ENCODE peak calls at places on chromosome 4, in ten cellular contexts. One of them, this sample, is unnamed.

GRCh38 chr4:10015140-10015753 is 6.0 kb downstream of the SLC2A9 start:
- DNase-seq in AG09319: no peak
- DNase-seq in effector memory CD8-positive, alpha-beta T cell: no peak
- DNase-seq in T-helper 22 cell: no peak
- DNase-seq in epithelial cell of esophagus: peak
- DNase-seq in IMR-90: peak
- DNase-seq in smooth muscle cell of the brain vasculature: no peak
- DNase-seq in NCI-H1092: peak
- DNase-seq in activated T-helper 1 cell treated with anti-CD3 and anti-CD28 coated beads, Interleukin-2, amount 50 U/mL, for 16 hours: no peak
- DNase-seq in AG10803: peak
- DNase-seq in this sample: no peak

GRCh38 chr4:6024450-6024960 is 6.3 kb upstream of the C4orf50 start:
- DNase-seq in AG09319: no peak
- DNase-seq in effector memory CD8-positive, alpha-beta T cell: no peak
- DNase-seq in T-helper 22 cell: no peak
- DNase-seq in epithelial cell of esophagus: no peak
- DNase-seq in IMR-90: no peak
- DNase-seq in smooth muscle cell of the brain vasculature: no peak
- DNase-seq in NCI-H1092: no peak
- DNase-seq in activated T-helper 1 cell treated with anti-CD3 and anti-CD28 coated beads, Interleukin-2, amount 50 U/mL, for 16 hours: no peak
- DNase-seq in AG10803: no peak
- DNase-seq in this sample: no peak

GRCh38 chr4:139144911-139145551 is 32.0 kb downstream of the ELF2 start:
- DNase-seq in AG09319: no peak
- DNase-seq in effector memory CD8-positive, alpha-beta T cell: peak
- DNase-seq in T-helper 22 cell: no peak
- DNase-seq in epithelial cell of esophagus: peak
- DNase-seq in IMR-90: no peak
- DNase-seq in smooth muscle cell of the brain vasculature: no peak
- DNase-seq in NCI-H1092: no peak
- DNase-seq in activated T-helper 1 cell treated with anti-CD3 and anti-CD28 coated beads, Interleukin-2, amount 50 U/mL, for 16 hours: no peak
- DNase-seq in AG10803: no peak
- DNase-seq in this sample: no peak

GRCh38 chr4:182578402-182578801 is 335.2 kb downstream of the TENM3 start:
- DNase-seq in AG09319: no peak
- DNase-seq in effector memory CD8-positive, alpha-beta T cell: no peak
- DNase-seq in T-helper 22 cell: no peak
- DNase-seq in epithelial cell of esophagus: peak
- DNase-seq in IMR-90: peak
- DNase-seq in smooth muscle cell of the brain vasculature: no peak
- DNase-seq in NCI-H1092: no peak
- DNase-seq in activated T-helper 1 cell treated with anti-CD3 and anti-CD28 coated beads, Interleukin-2, amount 50 U/mL, for 16 hours: no peak
- DNase-seq in AG10803: peak
- DNase-seq in this sample: peak

GRCh38 chr4:158169931-158170690 is 2.7 kb downstream of the GASK1B start:
- DNase-seq in AG09319: no peak
- DNase-seq in effector memory CD8-positive, alpha-beta T cell: no peak
- DNase-seq in T-helper 22 cell: no peak
- DNase-seq in epithelial cell of esophagus: peak
- DNase-seq in IMR-90: peak
- DNase-seq in smooth muscle cell of the brain vasculature: no peak
- DNase-seq in NCI-H1092: no peak
- DNase-seq in activated T-helper 1 cell treated with anti-CD3 and anti-CD28 coated beads, Interleukin-2, amount 50 U/mL, for 16 hours: no peak
- DNase-seq in AG10803: peak
- DNase-seq in this sample: no peak

GRCh38 chr4:114077610-114078009 is 98.2 kb upstream of the ARSJ start:
- DNase-seq in AG09319: peak
- DNase-seq in effector memory CD8-positive, alpha-beta T cell: no peak
- DNase-seq in T-helper 22 cell: no peak
- DNase-seq in epithelial cell of esophagus: peak
- DNase-seq in IMR-90: peak
- DNase-seq in smooth muscle cell of the brain vasculature: no peak
- DNase-seq in NCI-H1092: no peak
- DNase-seq in activated T-helper 1 cell treated with anti-CD3 and anti-CD28 coated beads, Interleukin-2, amount 50 U/mL, for 16 hours: no peak
- DNase-seq in AG10803: peak
- DNase-seq in this sample: peak

GRCh38 chr4:139684351-139684750 is 18.7 kb downstream of the MGST2 start:
- DNase-seq in AG09319: peak
- DNase-seq in effector memory CD8-positive, alpha-beta T cell: no peak
- DNase-seq in T-helper 22 cell: no peak
- DNase-seq in epithelial cell of esophagus: no peak
- DNase-seq in IMR-90: no peak
- DNase-seq in smooth muscle cell of the brain vasculature: no peak
- DNase-seq in NCI-H1092: no peak
- DNase-seq in activated T-helper 1 cell treated with anti-CD3 and anti-CD28 coated beads, Interleukin-2, amount 50 U/mL, for 16 hours: no peak
- DNase-seq in AG10803: peak
- DNase-seq in this sample: no peak

GRCh38 chr4:8882239-8882638 is 10.6 kb upstream of the HMX1 start:
- DNase-seq in AG09319: no peak
- DNase-seq in effector memory CD8-positive, alpha-beta T cell: no peak
- DNase-seq in T-helper 22 cell: no peak
- DNase-seq in epithelial cell of esophagus: no peak
- DNase-seq in IMR-90: no peak
- DNase-seq in smooth muscle cell of the brain vasculature: no peak
- DNase-seq in NCI-H1092: no peak
- DNase-seq in activated T-helper 1 cell treated with anti-CD3 and anti-CD28 coated beads, Interleukin-2, amount 50 U/mL, for 16 hours: no peak
- DNase-seq in AG10803: no peak
- DNase-seq in this sample: no peak

GRCh38 chr4:98659106-98659592 is 738 bp upstream of the TSPAN5 start:
- DNase-seq in AG09319: no peak
- DNase-seq in effector memory CD8-positive, alpha-beta T cell: no peak
- DNase-seq in T-helper 22 cell: no peak
- DNase-seq in epithelial cell of esophagus: peak
- DNase-seq in IMR-90: peak
- DNase-seq in smooth muscle cell of the brain vasculature: no peak
- DNase-seq in NCI-H1092: no peak
- DNase-seq in activated T-helper 1 cell treated with anti-CD3 and anti-CD28 coated beads, Interleukin-2, amount 50 U/mL, for 16 hours: no peak
- DNase-seq in AG10803: peak
- DNase-seq in this sample: peak

GRCh38 chr4:121785479-121785878 is 15.6 kb upstream of the EXOSC9 start:
- DNase-seq in AG09319: no peak
- DNase-seq in effector memory CD8-positive, alpha-beta T cell: no peak
- DNase-seq in T-helper 22 cell: no peak
- DNase-seq in epithelial cell of esophagus: no peak
- DNase-seq in IMR-90: no peak
- DNase-seq in smooth muscle cell of the brain vasculature: no peak
- DNase-seq in NCI-H1092: no peak
- DNase-seq in activated T-helper 1 cell treated with anti-CD3 and anti-CD28 coated beads, Interleukin-2, amount 50 U/mL, for 16 hours: no peak
- DNase-seq in AG10803: peak
- DNase-seq in this sample: no peak

GRCh38 chr4:900073-900472 is 32.0 kb downstream of the GAK start:
- DNase-seq in AG09319: no peak
- DNase-seq in effector memory CD8-positive, alpha-beta T cell: no peak
- DNase-seq in T-helper 22 cell: no peak
- DNase-seq in epithelial cell of esophagus: no peak
- DNase-seq in IMR-90: no peak
- DNase-seq in smooth muscle cell of the brain vasculature: no peak
- DNase-seq in NCI-H1092: no peak
- DNase-seq in activated T-helper 1 cell treated with anti-CD3 and anti-CD28 coated beads, Interleukin-2, amount 50 U/mL, for 16 hours: no peak
- DNase-seq in AG10803: no peak
- DNase-seq in this sample: no peak

GRCh38 chr4:91961504-91961903 is 342.3 kb upstream of the GRID2 start:
- DNase-seq in AG09319: no peak
- DNase-seq in effector memory CD8-positive, alpha-beta T cell: no peak
- DNase-seq in T-helper 22 cell: no peak
- DNase-seq in epithelial cell of esophagus: peak
- DNase-seq in IMR-90: peak
- DNase-seq in smooth muscle cell of the brain vasculature: no peak
- DNase-seq in NCI-H1092: no peak
- DNase-seq in activated T-helper 1 cell treated with anti-CD3 and anti-CD28 coated beads, Interleukin-2, amount 50 U/mL, for 16 hours: no peak
- DNase-seq in AG10803: no peak
- DNase-seq in this sample: no peak

GRCh38 chr4:907691-908437 is 24.3 kb downstream of the GAK start:
- DNase-seq in AG09319: no peak
- DNase-seq in effector memory CD8-positive, alpha-beta T cell: no peak
- DNase-seq in T-helper 22 cell: no peak
- DNase-seq in epithelial cell of esophagus: no peak
- DNase-seq in IMR-90: peak
- DNase-seq in smooth muscle cell of the brain vasculature: no peak
- DNase-seq in NCI-H1092: no peak
- DNase-seq in activated T-helper 1 cell treated with anti-CD3 and anti-CD28 coated beads, Interleukin-2, amount 50 U/mL, for 16 hours: no peak
- DNase-seq in AG10803: no peak
- DNase-seq in this sample: no peak

GRCh38 chr4:40918330-40918729 is 168.6 kb downstream of the NSUN7 start:
- DNase-seq in AG09319: peak
- DNase-seq in effector memory CD8-positive, alpha-beta T cell: no peak
- DNase-seq in T-helper 22 cell: no peak
- DNase-seq in epithelial cell of esophagus: peak
- DNase-seq in IMR-90: peak
- DNase-seq in smooth muscle cell of the brain vasculature: no peak
- DNase-seq in NCI-H1092: peak
- DNase-seq in activated T-helper 1 cell treated with anti-CD3 and anti-CD28 coated beads, Interleukin-2, amount 50 U/mL, for 16 hours: no peak
- DNase-seq in AG10803: peak
- DNase-seq in this sample: no peak

GRCh38 chr4:144819591-144819990 is 173.6 kb downstream of the HHIP start:
- DNase-seq in AG09319: no peak
- DNase-seq in effector memory CD8-positive, alpha-beta T cell: no peak
- DNase-seq in T-helper 22 cell: no peak
- DNase-seq in epithelial cell of esophagus: no peak
- DNase-seq in IMR-90: no peak
- DNase-seq in smooth muscle cell of the brain vasculature: no peak
- DNase-seq in NCI-H1092: no peak
- DNase-seq in activated T-helper 1 cell treated with anti-CD3 and anti-CD28 coated beads, Interleukin-2, amount 50 U/mL, for 16 hours: no peak
- DNase-seq in AG10803: no peak
- DNase-seq in this sample: no peak

GRCh38 chr4:29277381-29277780 is 1442.8 kb upstream of the PCDH7 start:
- DNase-seq in AG09319: no peak
- DNase-seq in effector memory CD8-positive, alpha-beta T cell: no peak
- DNase-seq in T-helper 22 cell: no peak
- DNase-seq in epithelial cell of esophagus: peak
- DNase-seq in IMR-90: peak
- DNase-seq in smooth muscle cell of the brain vasculature: no peak
- DNase-seq in NCI-H1092: no peak
- DNase-seq in activated T-helper 1 cell treated with anti-CD3 and anti-CD28 coated beads, Interleukin-2, amount 50 U/mL, for 16 hours: no peak
- DNase-seq in AG10803: no peak
- DNase-seq in this sample: peak

GRCh38 chr4:55329012-55329411 is 17.0 kb upstream of the SRD5A3 start:
- DNase-seq in AG09319: no peak
- DNase-seq in effector memory CD8-positive, alpha-beta T cell: no peak
- DNase-seq in T-helper 22 cell: no peak
- DNase-seq in epithelial cell of esophagus: peak
- DNase-seq in IMR-90: no peak
- DNase-seq in smooth muscle cell of the brain vasculature: no peak
- DNase-seq in NCI-H1092: no peak
- DNase-seq in activated T-helper 1 cell treated with anti-CD3 and anti-CD28 coated beads, Interleukin-2, amount 50 U/mL, for 16 hours: no peak
- DNase-seq in AG10803: no peak
- DNase-seq in this sample: no peak

GRCh38 chr4:14918336-14918735 is 83.9 kb upstream of the CPEB2 start:
- DNase-seq in AG09319: no peak
- DNase-seq in effector memory CD8-positive, alpha-beta T cell: no peak
- DNase-seq in T-helper 22 cell: no peak
- DNase-seq in epithelial cell of esophagus: no peak
- DNase-seq in IMR-90: no peak
- DNase-seq in smooth muscle cell of the brain vasculature: no peak
- DNase-seq in NCI-H1092: no peak
- DNase-seq in activated T-helper 1 cell treated with anti-CD3 and anti-CD28 coated beads, Interleukin-2, amount 50 U/mL, for 16 hours: no peak
- DNase-seq in AG10803: no peak
- DNase-seq in this sample: no peak

GRCh38 chr4:86972997-86973396 is 38.2 kb downstream of the AFF1 start:
- DNase-seq in AG09319: no peak
- DNase-seq in effector memory CD8-positive, alpha-beta T cell: no peak
- DNase-seq in T-helper 22 cell: no peak
- DNase-seq in epithelial cell of esophagus: peak
- DNase-seq in IMR-90: no peak
- DNase-seq in smooth muscle cell of the brain vasculature: no peak
- DNase-seq in NCI-H1092: no peak
- DNase-seq in activated T-helper 1 cell treated with anti-CD3 and anti-CD28 coated beads, Interleukin-2, amount 50 U/mL, for 16 hours: no peak
- DNase-seq in AG10803: no peak
- DNase-seq in this sample: peak

GRCh38 chr4:164700471-164700870 is 53.5 kb upstream of the SMIM31 start:
- DNase-seq in AG09319: no peak
- DNase-seq in effector memory CD8-positive, alpha-beta T cell: no peak
- DNase-seq in T-helper 22 cell: no peak
- DNase-seq in epithelial cell of esophagus: peak
- DNase-seq in IMR-90: no peak
- DNase-seq in smooth muscle cell of the brain vasculature: no peak
- DNase-seq in NCI-H1092: peak
- DNase-seq in activated T-helper 1 cell treated with anti-CD3 and anti-CD28 coated beads, Interleukin-2, amount 50 U/mL, for 16 hours: no peak
- DNase-seq in AG10803: no peak
- DNase-seq in this sample: no peak

GRCh38 chr4:122764808-122765189 is 32.3 kb downstream of the BBS12 start:
- DNase-seq in AG09319: peak
- DNase-seq in effector memory CD8-positive, alpha-beta T cell: no peak
- DNase-seq in T-helper 22 cell: no peak
- DNase-seq in epithelial cell of esophagus: peak
- DNase-seq in IMR-90: peak
- DNase-seq in smooth muscle cell of the brain vasculature: no peak
- DNase-seq in NCI-H1092: no peak
- DNase-seq in activated T-helper 1 cell treated with anti-CD3 and anti-CD28 coated beads, Interleukin-2, amount 50 U/mL, for 16 hours: no peak
- DNase-seq in AG10803: peak
- DNase-seq in this sample: peak

GRCh38 chr4:121189811-121190210 is 25.7 kb upstream of the TNIP3 start:
- DNase-seq in AG09319: no peak
- DNase-seq in effector memory CD8-positive, alpha-beta T cell: peak
- DNase-seq in T-helper 22 cell: peak
- DNase-seq in epithelial cell of esophagus: no peak
- DNase-seq in IMR-90: no peak
- DNase-seq in smooth muscle cell of the brain vasculature: no peak
- DNase-seq in NCI-H1092: no peak
- DNase-seq in activated T-helper 1 cell treated with anti-CD3 and anti-CD28 coated beads, Interleukin-2, amount 50 U/mL, for 16 hours: peak
- DNase-seq in AG10803: no peak
- DNase-seq in this sample: no peak

GRCh38 chr4:155819066-155819465 is 47.0 kb downstream of the ASIC5 start:
- DNase-seq in AG09319: no peak
- DNase-seq in effector memory CD8-positive, alpha-beta T cell: no peak
- DNase-seq in T-helper 22 cell: no peak
- DNase-seq in epithelial cell of esophagus: peak
- DNase-seq in IMR-90: no peak
- DNase-seq in smooth muscle cell of the brain vasculature: no peak
- DNase-seq in NCI-H1092: no peak
- DNase-seq in activated T-helper 1 cell treated with anti-CD3 and anti-CD28 coated beads, Interleukin-2, amount 50 U/mL, for 16 hours: no peak
- DNase-seq in AG10803: no peak
- DNase-seq in this sample: no peak

GRCh38 chr4:188297873-188298272 is 158.6 kb downstream of the TRIML1 start:
- DNase-seq in AG09319: no peak
- DNase-seq in effector memory CD8-positive, alpha-beta T cell: no peak
- DNase-seq in T-helper 22 cell: no peak
- DNase-seq in epithelial cell of esophagus: peak
- DNase-seq in IMR-90: peak
- DNase-seq in smooth muscle cell of the brain vasculature: no peak
- DNase-seq in NCI-H1092: no peak
- DNase-seq in activated T-helper 1 cell treated with anti-CD3 and anti-CD28 coated beads, Interleukin-2, amount 50 U/mL, for 16 hours: no peak
- DNase-seq in AG10803: peak
- DNase-seq in this sample: no peak

GRCh38 chr4:4559596-4559995 is 17.7 kb upstream of the STX18 start:
- DNase-seq in AG09319: no peak
- DNase-seq in effector memory CD8-positive, alpha-beta T cell: no peak
- DNase-seq in T-helper 22 cell: no peak
- DNase-seq in epithelial cell of esophagus: peak
- DNase-seq in IMR-90: peak
- DNase-seq in smooth muscle cell of the brain vasculature: no peak
- DNase-seq in NCI-H1092: no peak
- DNase-seq in activated T-helper 1 cell treated with anti-CD3 and anti-CD28 coated beads, Interleukin-2, amount 50 U/mL, for 16 hours: no peak
- DNase-seq in AG10803: peak
- DNase-seq in this sample: no peak

GRCh38 chr4:112889619-112890294 is 159.7 kb upstream of the ANK2 start:
- DNase-seq in AG09319: peak
- DNase-seq in effector memory CD8-positive, alpha-beta T cell: no peak
- DNase-seq in T-helper 22 cell: no peak
- DNase-seq in epithelial cell of esophagus: peak
- DNase-seq in IMR-90: peak
- DNase-seq in smooth muscle cell of the brain vasculature: peak
- DNase-seq in NCI-H1092: no peak
- DNase-seq in activated T-helper 1 cell treated with anti-CD3 and anti-CD28 coated beads, Interleukin-2, amount 50 U/mL, for 16 hours: no peak
- DNase-seq in AG10803: peak
- DNase-seq in this sample: no peak